ENCODE peak calls at places on chromosomes 5 and 9, in four cellular contexts. O is Ammon's horn, N is aorta, F is NCI-H1436. Q is an unnamed sample.

GRCh38 chr5:76811214-76811613 is 7.6 kb upstream of the F2RL1 start:
- DNase-seq in F (no peak), N (no peak), O (no peak), Q (no peak)

GRCh38 chr9:95224371-95225015 is 93.0 kb downstream of the FANCC start:
- DNase-seq in N (no peak), O (no peak), F (no peak), Q (no peak)

GRCh38 chr9:91837982-91838731 is 111.9 kb downstream of the ROR2 start:
- DNase-seq in O (no peak), N (peak; percentile 63), F (no peak), Q (no peak)

GRCh38 chr9:88085481-88085880 is 52.8 kb downstream of the SPATA31C2 start:
- DNase-seq in F (no peak), O (no peak), N (no peak), Q (no peak)

GRCh38 chr5:74432240-74432639 is 208.3 kb downstream of the ENC1 start:
- DNase-seq in O (peak; percentile 26), N (no peak), F (no peak), Q (peak; percentile 33)

GRCh38 chr9:100099722-100100042 is 639 bp downstream of the INVS start:
- DNase-seq in O (peak; percentile 45), N (no peak), F (no peak), Q (no peak)

GRCh38 chr9:98815552-98815951 is 8.1 kb downstream of the GALNT12 start:
- DNase-seq in N (no peak), F (no peak), O (no peak), Q (no peak)

GRCh38 chr9:9949948-9950347 is 662.9 kb downstream of the PTPRD start:
- DNase-seq in F (no peak), N (no peak), O (no peak), Q (no peak)

GRCh38 chr5:125075567-125075966 is 329.1 kb upstream of the ZNF608 start:
- DNase-seq in O (no peak), N (no peak), F (no peak), Q (no peak)

GRCh38 chr5:33065146-33065545 is 354.0 kb downstream of the NPR3 start:
- DNase-seq in O (no peak), F (no peak), N (no peak), Q (no peak)

GRCh38 chr5:14357441-14357840 is 214.3 kb downstream of the TRIO start:
- DNase-seq in F (no peak), O (no peak), N (no peak), Q (peak; percentile 59)

GRCh38 chr5:124451721-124452383 is 294.6 kb downstream of the ZNF608 start:
- DNase-seq in F (no peak), O (peak; percentile 40), N (no peak), Q (no peak)

GRCh38 chr5:96431376-96432244 is 1.4 kb downstream of the PCSK1 start:
- DNase-seq in N (peak; percentile 51), O (no peak), F (peak; percentile 60), Q (no peak)

GRCh38 chr5:40603378-40603777 is 76.3 kb upstream of the PTGER4 start:
- DNase-seq in N (no peak), F (no peak), O (no peak), Q (no peak)

GRCh38 chr9:36169708-36170107 is 520 bp downstream of the CCIN start:
- DNase-seq in O (no peak), F (no peak), N (no peak), Q (no peak)

GRCh38 chr9:22141906-22142305 is 132.8 kb upstream of the CDKN2B start:
- DNase-seq in N (no peak), F (no peak), O (no peak), Q (no peak)

GRCh38 chr5:179226696-179227095 is 118.6 kb downstream of the ADAMTS2 start:
- DNase-seq in N (no peak), O (no peak), F (no peak), Q (no peak)

GRCh38 chr9:96363175-96363967 is 20.1 kb downstream of the SLC35D2 start:
- DNase-seq in N (no peak), O (no peak), F (no peak), Q (no peak)

GRCh38 chr5:50476549-50476948 is 35.5 kb upstream of the EMB start:
- DNase-seq in N (no peak), O (no peak), F (no peak), Q (no peak)

GRCh38 chr5:164370841-164371240 is 865.4 kb downstream of the MAT2B start:
- DNase-seq in N (no peak), O (no peak), F (no peak), Q (no peak)

GRCh38 chr9:86315088-86315487 is 32.8 kb upstream of the ISCA1 start:
- DNase-seq in N (no peak), F (no peak), O (no peak), Q (no peak)

GRCh38 chr5:101482931-101483330 is 579.8 kb upstream of the ST8SIA4 start:
- DNase-seq in O (no peak), N (no peak), F (no peak), Q (no peak)

Q was measured in cerebellar cortex.